ENCODE peak calls at places on chromosomes 11 and 22, in nine cellular contexts. E, M, J, L, S, K, U, N and B are unnamed samples.

GRCh38 chr22:42688241-42688913 is 32.3 kb downstream of the A4GALT start:
- DNase-seq in N (peak), M (no peak), K (peak), U (no peak), S (peak), E (peak), J (no peak), L (peak), B (no peak)

GRCh38 chr11:728901-729491 is 18.3 kb upstream of the TALDO1 start:
- DNase-seq in S (no peak), N (no peak), M (no peak), U (no peak), K (no peak), J (peak), L (no peak), E (no peak), B (no peak)

GRCh38 chr11:65891180-65892136 is 985 bp downstream of the CCDC85B start:
- DNase-seq in M (peak), K (peak), J (no peak), U (peak), S (peak), E (no peak), N (no peak), L (no peak), B (peak)

GRCh38 chr22:36546092-36546804 is 17.3 kb upstream of the EIF3D start:
- DNase-seq in J (peak), N (no peak), E (peak), S (no peak), K (peak), L (peak), M (peak), U (peak), B (peak)

GRCh38 chr11:47508595-47509555 is 44.1 kb downstream of the CELF1 start:
- DNase-seq in N (no peak), U (no peak), E (no peak), M (peak), J (peak), K (no peak), S (no peak), L (no peak), B (no peak)

GRCh38 chr11:106172389-106172991 is 95.0 kb downstream of the AASDHPPT start:
- DNase-seq in M (no peak), L (no peak), N (no peak), E (no peak), K (no peak), J (no peak), S (no peak), U (no peak), B (no peak)

GRCh38 chr22:30943368-30943767 is 25.2 kb downstream of the MORC2 start:
- DNase-seq in U (no peak), M (no peak), N (no peak), J (no peak), S (no peak), K (no peak), E (no peak), L (no peak), B (no peak)

GRCh38 chr11:9003573-9004309 is at the start of gene NRIP3:
- DNase-seq in U (peak), N (no peak), K (peak), M (peak), S (peak), L (peak), E (peak), J (peak), B (peak)

GRCh38 chr11:34840736-34841386 is 75.3 kb downstream of the APIP start:
- DNase-seq in J (peak), S (no peak), U (peak), N (no peak), M (peak), L (peak), K (peak), E (no peak), B (peak)

GRCh38 chr11:117983163-117983475 is 3.1 kb upstream of the IL10RA start:
- DNase-seq in M (no peak), L (no peak), N (no peak), U (no peak), E (no peak), K (no peak), S (no peak), J (no peak), B (no peak)

GRCh38 chr11:63681208-63682044 is at the start of gene RTN3:
- DNase-seq in M (peak), U (peak), J (peak), L (peak), N (peak), S (peak), K (peak), E (peak), B (peak)

GRCh38 chr22:44937216-44937615 is 72.6 kb downstream of the PHF21B start:
- DNase-seq in M (no peak), K (no peak), L (no peak), S (no peak), J (no peak), N (no peak), E (no peak), U (no peak), B (no peak)

GRCh38 chr22:44940121-44940520 is 69.7 kb downstream of the PHF21B start:
- DNase-seq in L (no peak), U (no peak), S (no peak), K (no peak), M (no peak), N (no peak), J (no peak), E (no peak), B (no peak)

GRCh38 chr22:44941176-44941575 is 68.6 kb downstream of the PHF21B start:
- DNase-seq in M (no peak), U (no peak), N (no peak), E (no peak), L (no peak), S (no peak), K (no peak), J (no peak), B (no peak)

GRCh38 chr22:44938886-44939285 is 70.9 kb downstream of the PHF21B start:
- DNase-seq in K (no peak), M (no peak), E (no peak), L (no peak), S (no peak), U (no peak), N (no peak), J (no peak), B (no peak)

GRCh38 chr22:44939451-44939850 is 70.4 kb downstream of the PHF21B start:
- DNase-seq in K (no peak), M (no peak), J (no peak), S (no peak), L (no peak), U (no peak), E (no peak), N (no peak), B (no peak)
- TF ChIP-seq CTCF in K (no peak), M (no peak), J (no peak), S (no peak), L (no peak), U (no peak), E (no peak), N (no peak), B (no peak)

GRCh38 chr11:129768356-129768755 is 47.3 kb upstream of the TMEM45B start:
- DNase-seq in M (no peak), S (no peak), L (no peak), E (peak), N (no peak), K (no peak), U (no peak), J (no peak), B (no peak)

GRCh38 chr11:129769059-129769458 is 46.6 kb upstream of the TMEM45B start:
- DNase-seq in K (no peak), U (no peak), J (no peak), M (no peak), S (no peak), E (no peak), L (no peak), N (no peak), B (no peak)

GRCh38 chr11:129770993-129771392 is 44.7 kb upstream of the TMEM45B start:
- DNase-seq in E (no peak), M (no peak), J (no peak), U (no peak), L (no peak), K (no peak), S (no peak), N (no peak), B (no peak)

GRCh38 chr11:129767827-129768226 is 47.8 kb upstream of the TMEM45B start:
- DNase-seq in E (no peak), N (no peak), J (no peak), K (no peak), U (no peak), M (no peak), L (no peak), S (no peak), B (no peak)

GRCh38 chr11:129766858-129767604 is 48.6 kb upstream of the TMEM45B start:
- DNase-seq in J (no peak), U (no peak), M (peak), S (no peak), L (peak), E (peak), K (peak), N (no peak), B (no peak)
- TF ChIP-seq CTCF in J (no peak), U (no peak), M (peak), S (no peak), L (peak), E (peak), K (peak), N (peak), B (peak)

GRCh38 chr22:40853330-40853729 is 3.1 kb downstream of the ST13 start:
- DNase-seq in S (no peak), L (no peak), U (no peak), K (no peak), J (no peak), M (no peak), E (no peak), N (no peak), B (no peak)
- TF ChIP-seq CTCF in S (no peak), L (no peak), U (no peak), K (no peak), J (no peak), M (no peak), E (no peak), N (no peak), B (no peak)

GRCh38 chr11:86955674-86956522 is 703 bp upstream of the FZD4 start:
- DNase-seq in S (peak), M (peak), L (peak), U (peak), N (no peak), K (peak), E (peak), J (peak), B (peak)
- TF ChIP-seq CTCF in S (peak), M (peak), L (peak), U (no peak), N (peak), K (no peak), E (peak), J (no peak), B (peak)

DNA sequence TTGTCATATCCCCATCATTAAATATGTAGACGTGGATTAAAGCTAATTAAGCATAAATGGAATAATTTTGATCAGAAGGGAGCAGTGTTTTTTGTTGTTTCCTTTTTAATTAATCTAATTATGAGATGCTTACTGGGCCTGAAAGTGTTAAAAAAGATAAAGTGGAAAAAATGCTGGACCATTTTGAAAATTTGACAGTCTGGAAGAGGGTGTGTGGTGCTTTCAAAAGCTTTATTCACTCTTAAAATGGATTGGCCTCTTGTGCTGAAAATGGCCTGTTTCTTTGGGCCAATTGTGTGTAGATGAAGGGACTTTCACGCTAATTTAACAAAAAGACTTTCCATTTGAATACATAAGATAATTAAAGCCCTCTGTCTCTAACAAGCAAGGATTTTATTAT is 1.8 kb downstream of the TNRC6B start:
- DNase-seq in K (no peak), E (no peak), J (no peak), U (no peak), L (no peak), N (no peak), M (no peak), S (no peak), B (no peak)
- TF ChIP-seq CTCF in K (no peak), E (no peak), J (no peak), U (no peak), L (no peak), N (no peak), M (no peak), S (no peak), B (no peak)